ENCODE peak calls at places on chromosomes 12 and 14, in ten cellular contexts. One of them, this sample, is unnamed.

GRCh38 chr12:47757840-47758583 is 668 bp downstream of the RAPGEF3 start:
- DNase-seq in Calu3: no peak
- DNase-seq in activated CD4-positive, CD25-positive, alpha-beta regulatory T cell: no peak
- DNase-seq in ACHN: peak
- DNase-seq in ureter: peak
- DNase-seq in NCI-H345: no peak
- DNase-seq in heart right ventricle: no peak
- DNase-seq in HFF-Myc: no peak
- DNase-seq in ELF-1: no peak
- DNase-seq in activated T-cell treated with anti-CD3 and anti-CD28 coated beads, Interleukin-2, amount 50 U/mL, for 72 hours: no peak
- DNase-seq in this sample: peak

GRCh38 chr14:52413729-52414453 is 99.8 kb downstream of the PTGER2 start:
- DNase-seq in activated T-cell treated with anti-CD3 and anti-CD28 coated beads, Interleukin-2, amount 50 U/mL, for 72 hours: no peak
- DNase-seq in HFF-Myc: no peak
- DNase-seq in ELF-1: no peak
- DNase-seq in activated CD4-positive, CD25-positive, alpha-beta regulatory T cell: no peak
- DNase-seq in Calu3: no peak
- DNase-seq in NCI-H345: no peak
- DNase-seq in ACHN: no peak
- DNase-seq in ureter: no peak
- DNase-seq in heart right ventricle: no peak
- DNase-seq in this sample: no peak

GRCh38 chr12:68479261-68479581 is 131.5 kb upstream of the RAP1B start:
- DNase-seq in heart right ventricle: no peak
- DNase-seq in ureter: no peak
- DNase-seq in HFF-Myc: peak
- DNase-seq in activated T-cell treated with anti-CD3 and anti-CD28 coated beads, Interleukin-2, amount 50 U/mL, for 72 hours: no peak
- DNase-seq in NCI-H345: no peak
- DNase-seq in ACHN: no peak
- DNase-seq in ELF-1: no peak
- DNase-seq in Calu3: no peak
- DNase-seq in activated CD4-positive, CD25-positive, alpha-beta regulatory T cell: no peak
- DNase-seq in this sample: no peak

GRCh38 chr14:102510616-102511520 is 1.3 kb upstream of the ANKRD9 start:
- DNase-seq in ELF-1: peak
- DNase-seq in activated T-cell treated with anti-CD3 and anti-CD28 coated beads, Interleukin-2, amount 50 U/mL, for 72 hours: peak
- DNase-seq in Calu3: peak
- DNase-seq in NCI-H345: no peak
- DNase-seq in ACHN: no peak
- DNase-seq in heart right ventricle: no peak
- DNase-seq in HFF-Myc: no peak
- DNase-seq in activated CD4-positive, CD25-positive, alpha-beta regulatory T cell: no peak
- DNase-seq in ureter: peak
- DNase-seq in this sample: peak

GRCh38 chr14:77580477-77580876 is 36.0 kb downstream of the SPTLC2 start:
- DNase-seq in heart right ventricle: no peak
- DNase-seq in ureter: no peak
- DNase-seq in activated CD4-positive, CD25-positive, alpha-beta regulatory T cell: no peak
- DNase-seq in ACHN: no peak
- DNase-seq in Calu3: no peak
- DNase-seq in ELF-1: no peak
- DNase-seq in NCI-H345: no peak
- DNase-seq in activated T-cell treated with anti-CD3 and anti-CD28 coated beads, Interleukin-2, amount 50 U/mL, for 72 hours: no peak
- DNase-seq in HFF-Myc: no peak
- DNase-seq in this sample: no peak

GRCh38 chr12:68007023-68007422 is 17.8 kb downstream of the IFNG-AS1 start:
- DNase-seq in ELF-1: no peak
- DNase-seq in activated CD4-positive, CD25-positive, alpha-beta regulatory T cell: no peak
- DNase-seq in HFF-Myc: no peak
- DNase-seq in ACHN: no peak
- DNase-seq in ureter: no peak
- DNase-seq in NCI-H345: no peak
- DNase-seq in Calu3: no peak
- DNase-seq in heart right ventricle: no peak
- DNase-seq in activated T-cell treated with anti-CD3 and anti-CD28 coated beads, Interleukin-2, amount 50 U/mL, for 72 hours: no peak
- DNase-seq in this sample: no peak

GRCh38 chr14:95495538-95496025 is 20.9 kb downstream of the SYNE3 start:
- DNase-seq in HFF-Myc: no peak
- DNase-seq in ACHN: no peak
- DNase-seq in activated T-cell treated with anti-CD3 and anti-CD28 coated beads, Interleukin-2, amount 50 U/mL, for 72 hours: no peak
- DNase-seq in ELF-1: no peak
- DNase-seq in Calu3: no peak
- DNase-seq in NCI-H345: no peak
- DNase-seq in activated CD4-positive, CD25-positive, alpha-beta regulatory T cell: no peak
- DNase-seq in ureter: no peak
- DNase-seq in heart right ventricle: no peak
- DNase-seq in this sample: no peak

GRCh38 chr12:12035229-12035628 is 35.5 kb upstream of the BCL2L14 start:
- DNase-seq in ELF-1: no peak
- DNase-seq in NCI-H345: no peak
- DNase-seq in ureter: no peak
- DNase-seq in heart right ventricle: no peak
- DNase-seq in Calu3: no peak
- DNase-seq in activated T-cell treated with anti-CD3 and anti-CD28 coated beads, Interleukin-2, amount 50 U/mL, for 72 hours: no peak
- DNase-seq in HFF-Myc: no peak
- DNase-seq in ACHN: no peak
- DNase-seq in activated CD4-positive, CD25-positive, alpha-beta regulatory T cell: no peak
- DNase-seq in this sample: no peak

GRCh38 chr12:51838036-51838435 is 10.5 kb downstream of the FIGNL2 start:
- DNase-seq in ACHN: no peak
- DNase-seq in activated T-cell treated with anti-CD3 and anti-CD28 coated beads, Interleukin-2, amount 50 U/mL, for 72 hours: no peak
- DNase-seq in Calu3: no peak
- DNase-seq in heart right ventricle: no peak
- DNase-seq in ureter: no peak
- DNase-seq in activated CD4-positive, CD25-positive, alpha-beta regulatory T cell: no peak
- DNase-seq in ELF-1: no peak
- DNase-seq in NCI-H345: no peak
- DNase-seq in HFF-Myc: no peak
- DNase-seq in this sample: no peak

GRCh38 chr12:47707905-47708543 is 2.2 kb upstream of the RPAP3 start:
- DNase-seq in HFF-Myc: no peak
- DNase-seq in Calu3: no peak
- DNase-seq in ACHN: no peak
- DNase-seq in activated CD4-positive, CD25-positive, alpha-beta regulatory T cell: no peak
- DNase-seq in ELF-1: no peak
- DNase-seq in activated T-cell treated with anti-CD3 and anti-CD28 coated beads, Interleukin-2, amount 50 U/mL, for 72 hours: no peak
- DNase-seq in ureter: no peak
- DNase-seq in heart right ventricle: no peak
- DNase-seq in NCI-H345: no peak
- DNase-seq in this sample: no peak

GRCh38 chr12:28088566-28089277 is 101.5 kb upstream of the CCDC91 start:
- DNase-seq in activated CD4-positive, CD25-positive, alpha-beta regulatory T cell: no peak
- DNase-seq in Calu3: no peak
- DNase-seq in HFF-Myc: no peak
- DNase-seq in ELF-1: no peak
- DNase-seq in NCI-H345: no peak
- DNase-seq in heart right ventricle: no peak
- DNase-seq in ureter: no peak
- DNase-seq in ACHN: no peak
- DNase-seq in activated T-cell treated with anti-CD3 and anti-CD28 coated beads, Interleukin-2, amount 50 U/mL, for 72 hours: no peak
- DNase-seq in this sample: no peak

GRCh38 chr14:49774111-49774510 is 6.2 kb downstream of the KLHDC2 start:
- DNase-seq in Calu3: no peak
- DNase-seq in NCI-H345: no peak
- DNase-seq in heart right ventricle: no peak
- DNase-seq in ELF-1: no peak
- DNase-seq in HFF-Myc: no peak
- DNase-seq in ureter: no peak
- DNase-seq in ACHN: no peak
- DNase-seq in activated CD4-positive, CD25-positive, alpha-beta regulatory T cell: no peak
- DNase-seq in activated T-cell treated with anti-CD3 and anti-CD28 coated beads, Interleukin-2, amount 50 U/mL, for 72 hours: no peak
- DNase-seq in this sample: no peak

GRCh38 chr14:81432171-81432570 is 32.0 kb upstream of the STON2 start:
- DNase-seq in activated T-cell treated with anti-CD3 and anti-CD28 coated beads, Interleukin-2, amount 50 U/mL, for 72 hours: no peak
- DNase-seq in ACHN: no peak
- DNase-seq in HFF-Myc: no peak
- DNase-seq in Calu3: no peak
- DNase-seq in ELF-1: no peak
- DNase-seq in ureter: no peak
- DNase-seq in NCI-H345: no peak
- DNase-seq in activated CD4-positive, CD25-positive, alpha-beta regulatory T cell: no peak
- DNase-seq in heart right ventricle: no peak
- DNase-seq in this sample: no peak

GRCh38 chr12:121465921-121466799 is 66.2 kb downstream of the RNF34 start:
- DNase-seq in heart right ventricle: no peak
- DNase-seq in Calu3: peak
- DNase-seq in activated T-cell treated with anti-CD3 and anti-CD28 coated beads, Interleukin-2, amount 50 U/mL, for 72 hours: peak
- DNase-seq in ureter: no peak
- DNase-seq in ACHN: peak
- DNase-seq in NCI-H345: no peak
- DNase-seq in ELF-1: peak
- DNase-seq in HFF-Myc: no peak
- DNase-seq in activated CD4-positive, CD25-positive, alpha-beta regulatory T cell: no peak
- DNase-seq in this sample: no peak

GRCh38 chr12:117695956-117696355 is 272.8 kb downstream of the KSR2 start:
- DNase-seq in ACHN: no peak
- DNase-seq in ELF-1: no peak
- DNase-seq in activated T-cell treated with anti-CD3 and anti-CD28 coated beads, Interleukin-2, amount 50 U/mL, for 72 hours: no peak
- DNase-seq in HFF-Myc: no peak
- DNase-seq in heart right ventricle: no peak
- DNase-seq in ureter: no peak
- DNase-seq in activated CD4-positive, CD25-positive, alpha-beta regulatory T cell: no peak
- DNase-seq in Calu3: no peak
- DNase-seq in NCI-H345: no peak
- DNase-seq in this sample: no peak

GRCh38 chr14:64737391-64738305 is 33.4 kb downstream of the PLEKHG3 start:
- DNase-seq in heart right ventricle: no peak
- DNase-seq in activated CD4-positive, CD25-positive, alpha-beta regulatory T cell: no peak
- DNase-seq in Calu3: no peak
- DNase-seq in ELF-1: no peak
- DNase-seq in activated T-cell treated with anti-CD3 and anti-CD28 coated beads, Interleukin-2, amount 50 U/mL, for 72 hours: no peak
- DNase-seq in NCI-H345: no peak
- DNase-seq in ureter: no peak
- DNase-seq in ACHN: no peak
- DNase-seq in HFF-Myc: no peak
- DNase-seq in this sample: no peak

GRCh38 chr12:7113389-7113871 is 4.4 kb upstream of the C1RL start:
- DNase-seq in ureter: no peak
- DNase-seq in ACHN: peak
- DNase-seq in HFF-Myc: no peak
- DNase-seq in activated T-cell treated with anti-CD3 and anti-CD28 coated beads, Interleukin-2, amount 50 U/mL, for 72 hours: peak
- DNase-seq in heart right ventricle: no peak
- DNase-seq in NCI-H345: peak
- DNase-seq in ELF-1: peak
- DNase-seq in activated CD4-positive, CD25-positive, alpha-beta regulatory T cell: no peak
- DNase-seq in Calu3: peak
- DNase-seq in this sample: no peak

GRCh38 chr12:58009355-58009754 is 68.0 kb downstream of the ATP23 start:
- DNase-seq in NCI-H345: no peak
- DNase-seq in Calu3: no peak
- DNase-seq in activated T-cell treated with anti-CD3 and anti-CD28 coated beads, Interleukin-2, amount 50 U/mL, for 72 hours: no peak
- DNase-seq in HFF-Myc: peak
- DNase-seq in ureter: no peak
- DNase-seq in ELF-1: no peak
- DNase-seq in ACHN: no peak
- DNase-seq in heart right ventricle: no peak
- DNase-seq in activated CD4-positive, CD25-positive, alpha-beta regulatory T cell: no peak
- DNase-seq in this sample: no peak

GRCh38 chr14:87745507-87746118 is 247.4 kb downstream of the GALC start:
- DNase-seq in ureter: no peak
- DNase-seq in NCI-H345: peak
- DNase-seq in ELF-1: peak
- DNase-seq in ACHN: peak
- DNase-seq in Calu3: peak
- DNase-seq in activated T-cell treated with anti-CD3 and anti-CD28 coated beads, Interleukin-2, amount 50 U/mL, for 72 hours: peak
- DNase-seq in activated CD4-positive, CD25-positive, alpha-beta regulatory T cell: no peak
- DNase-seq in HFF-Myc: peak
- DNase-seq in heart right ventricle: no peak
- DNase-seq in this sample: peak

GRCh38 chr14:63632932-63633514 is 8.6 kb downstream of the WDR89 start:
- DNase-seq in HFF-Myc: no peak
- DNase-seq in Calu3: no peak
- DNase-seq in activated T-cell treated with anti-CD3 and anti-CD28 coated beads, Interleukin-2, amount 50 U/mL, for 72 hours: no peak
- DNase-seq in ACHN: peak
- DNase-seq in NCI-H345: no peak
- DNase-seq in heart right ventricle: no peak
- DNase-seq in ureter: no peak
- DNase-seq in ELF-1: no peak
- DNase-seq in activated CD4-positive, CD25-positive, alpha-beta regulatory T cell: no peak
- DNase-seq in this sample: no peak

GRCh38 chr12:6426882-6427671 is 17.7 kb upstream of the CD27 start:
- DNase-seq in activated T-cell treated with anti-CD3 and anti-CD28 coated beads, Interleukin-2, amount 50 U/mL, for 72 hours: peak
- DNase-seq in HFF-Myc: no peak
- DNase-seq in ELF-1: no peak
- DNase-seq in heart right ventricle: no peak
- DNase-seq in ureter: no peak
- DNase-seq in ACHN: no peak
- DNase-seq in activated CD4-positive, CD25-positive, alpha-beta regulatory T cell: peak
- DNase-seq in Calu3: no peak
- DNase-seq in NCI-H345: no peak
- DNase-seq in this sample: no peak